ENCODE peak calls at places on chromosomes 5 and 9, in four cellular contexts. K, B, X and S are unnamed samples.

GRCh38 chr5:80711938-80712337 is 57.2 kb upstream of the DHFR start:
- DNase-seq in K (peak), B (no peak), X (no peak), S (peak)

GRCh38 chr9:71608825-71609452 is 159.4 kb downstream of the CEMIP2 start:
- DNase-seq in K (peak), B (no peak), X (no peak), S (peak)

GRCh38 chr5:9544502-9545300 is 1.2 kb downstream of the SEMA5A start:
- DNase-seq in K (peak), B (peak), X (no peak), S (peak)

GRCh38 chr5:98341038-98341710 is 432.3 kb upstream of the RGMB start:
- DNase-seq in K (peak), B (no peak), X (no peak), S (peak)

GRCh38 chr9:19619221-19619620 is 169.6 kb downstream of the SLC24A2 start:
- DNase-seq in K (no peak), B (no peak), X (no peak), S (no peak)

GRCh38 chr5:31982661-31983060 is 191.5 kb downstream of the GOLPH3 start:
- DNase-seq in K (no peak), B (no peak), X (no peak), S (no peak)

GRCh38 chr5:157956271-157956885 is 97.4 kb upstream of the CLINT1 start:
- DNase-seq in K (no peak), B (no peak), X (no peak), S (no peak)

GRCh38 chr9:19156805-19157204 is 29.5 kb upstream of the PLIN2 start:
- DNase-seq in K (peak), B (no peak), X (no peak), S (peak)

GRCh38 chr9:99977042-99977792 is 70.8 kb downstream of the STX17 start:
- DNase-seq in K (no peak), B (no peak), X (no peak), S (no peak)

GRCh38 chr5:40551706-40552557 is 127.8 kb upstream of the PTGER4 start:
- DNase-seq in K (peak), B (peak), X (no peak), S (peak)

GRCh38 chr9:112193562-112194288 is 18.6 kb upstream of the SUSD1 start:
- DNase-seq in K (no peak), B (no peak), X (no peak), S (no peak)

GRCh38 chr5:18270635-18271338 is 636.5 kb downstream of the TAF11L14 start:
- DNase-seq in K (no peak), B (no peak), X (no peak), S (no peak)

GRCh38 chr9:83433841-83434240 is 104.4 kb downstream of the FRMD3 start:
- DNase-seq in K (no peak), B (no peak), X (no peak), S (no peak)

GRCh38 chr9:133954862-133955529 is 37.1 kb downstream of the VAV2 start:
- DNase-seq in K (no peak), B (no peak), X (no peak), S (no peak)

GRCh38 chr9:16869140-16869903 is 1.1 kb downstream of the BNC2 start:
- DNase-seq in K (peak), B (no peak), X (no peak), S (peak)
- H3K4me3 ChIP-seq in K (peak), B (peak), X (peak), S (peak)

GRCh38 chr5:119357309-119357708 is 1.5 kb downstream of the TNFAIP8 start:
- DNase-seq in K (no peak), B (no peak), X (no peak), S (no peak)
- H3K4me3 ChIP-seq in K (peak), B (peak), X (peak), S (no peak)

DNA sequence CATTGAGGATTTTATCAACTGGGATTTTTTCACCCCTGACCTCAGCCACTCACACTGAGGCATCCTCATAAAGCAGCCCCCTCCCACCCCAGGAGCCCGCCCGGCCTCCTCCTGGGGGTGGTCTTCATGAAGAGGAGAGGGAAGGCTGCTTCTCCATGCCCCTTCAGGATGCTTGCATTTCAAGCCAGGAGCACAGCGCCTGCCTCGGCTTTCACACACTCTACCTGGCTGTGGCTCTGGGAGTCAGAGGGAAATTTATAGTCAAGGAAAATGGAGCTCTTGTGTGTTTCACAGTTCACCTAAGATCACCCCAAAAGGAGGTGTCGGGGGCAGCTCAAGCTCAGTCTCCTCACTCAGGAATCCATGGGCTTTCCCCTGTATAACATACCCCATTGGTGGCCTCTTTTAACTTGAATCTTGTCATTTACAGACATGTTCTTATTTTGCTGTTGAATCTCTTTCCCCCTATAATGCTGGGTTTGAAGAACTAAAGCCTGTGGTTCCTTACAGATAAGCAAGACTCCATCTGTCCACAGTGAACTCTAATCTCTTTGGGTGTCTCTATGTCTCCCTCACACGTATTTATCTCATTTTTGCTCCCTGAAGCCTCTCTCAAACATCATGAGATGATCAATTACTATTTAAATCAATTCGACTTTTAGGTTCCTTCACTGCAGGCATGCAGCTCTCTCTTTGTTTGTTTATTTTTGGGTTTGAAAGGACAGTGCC is 22.6 kb upstream of the IQGAP2 start:
- DNase-seq in K (no peak), B (no peak), X (no peak), S (no peak)
- H3K4me3 ChIP-seq in K (no peak), B (no peak), X (no peak), S (no peak)

DNA sequence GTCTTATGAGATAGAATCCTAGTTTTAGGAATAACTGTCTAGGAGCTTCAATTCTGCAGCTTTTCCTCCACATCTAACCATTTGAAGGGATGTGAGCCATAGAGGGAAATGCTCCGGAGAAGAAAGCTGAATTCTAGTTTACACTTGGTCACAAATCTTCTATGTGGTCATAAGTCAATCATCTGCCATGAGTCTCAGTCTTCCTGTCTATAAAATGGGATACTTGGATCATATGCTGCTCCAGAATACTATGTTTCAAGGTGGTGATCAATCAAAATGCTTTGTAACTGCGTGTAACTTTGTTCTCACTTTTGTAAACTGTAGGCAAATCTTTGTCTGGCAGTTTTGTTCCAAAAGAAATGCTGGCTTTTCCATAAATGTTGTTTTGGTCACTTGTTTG is 152.0 kb upstream of the SV2C start:
- DNase-seq in K (no peak), B (no peak), X (no peak), S (no peak)
- H3K4me3 ChIP-seq in K (no peak), B (no peak), X (no peak), S (no peak)

DNA sequence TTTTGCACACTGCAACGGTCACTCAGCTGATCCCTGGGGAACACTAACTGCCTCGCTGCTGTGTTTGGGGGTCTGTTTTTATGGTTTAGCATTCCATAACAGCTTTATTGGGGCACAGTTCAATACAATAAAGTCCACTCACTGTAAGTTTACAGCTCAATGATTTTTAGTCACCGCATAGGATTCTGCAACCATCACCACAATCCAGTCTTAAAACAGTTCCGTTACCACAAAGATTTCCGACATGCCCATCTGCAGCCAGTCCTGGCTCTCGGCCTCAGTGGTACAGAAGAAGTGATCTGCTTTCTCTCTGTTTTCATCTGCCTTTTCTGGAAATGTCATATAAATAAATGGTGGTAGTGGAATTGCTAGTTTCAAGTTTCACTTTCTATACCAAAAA is 23.6 kb downstream of the OR2V2 start:
- DNase-seq in K (no peak), B (no peak), X (no peak), S (no peak)
- H3K4me3 ChIP-seq in K (no peak), B (no peak), X (no peak), S (no peak)

GRCh38 chr9:77015291-77016048 is 4.0 kb upstream of the FOXB2 start:
- DNase-seq in K (no peak), B (no peak), X (no peak), S (no peak)
- H3K4me3 ChIP-seq in K (no peak), B (no peak), X (no peak), S (no peak)

GRCh38 chr9:89522979-89523305 is 25.0 kb upstream of the SEMA4D start:
- DNase-seq in K (no peak), B (no peak), X (no peak), S (no peak)

GRCh38 chr9:89524888-89525385 is 27.0 kb upstream of the SEMA4D start:
- DNase-seq in K (no peak), B (no peak), X (no peak), S (no peak)

GRCh38 chr9:89523948-89524347 is 26.0 kb upstream of the SEMA4D start:
- DNase-seq in K (no peak), B (no peak), X (no peak), S (no peak)

GRCh38 chr9:89519393-89519805 is 21.5 kb upstream of the SEMA4D start:
- DNase-seq in K (no peak), B (no peak), X (no peak), S (peak)

DNA sequence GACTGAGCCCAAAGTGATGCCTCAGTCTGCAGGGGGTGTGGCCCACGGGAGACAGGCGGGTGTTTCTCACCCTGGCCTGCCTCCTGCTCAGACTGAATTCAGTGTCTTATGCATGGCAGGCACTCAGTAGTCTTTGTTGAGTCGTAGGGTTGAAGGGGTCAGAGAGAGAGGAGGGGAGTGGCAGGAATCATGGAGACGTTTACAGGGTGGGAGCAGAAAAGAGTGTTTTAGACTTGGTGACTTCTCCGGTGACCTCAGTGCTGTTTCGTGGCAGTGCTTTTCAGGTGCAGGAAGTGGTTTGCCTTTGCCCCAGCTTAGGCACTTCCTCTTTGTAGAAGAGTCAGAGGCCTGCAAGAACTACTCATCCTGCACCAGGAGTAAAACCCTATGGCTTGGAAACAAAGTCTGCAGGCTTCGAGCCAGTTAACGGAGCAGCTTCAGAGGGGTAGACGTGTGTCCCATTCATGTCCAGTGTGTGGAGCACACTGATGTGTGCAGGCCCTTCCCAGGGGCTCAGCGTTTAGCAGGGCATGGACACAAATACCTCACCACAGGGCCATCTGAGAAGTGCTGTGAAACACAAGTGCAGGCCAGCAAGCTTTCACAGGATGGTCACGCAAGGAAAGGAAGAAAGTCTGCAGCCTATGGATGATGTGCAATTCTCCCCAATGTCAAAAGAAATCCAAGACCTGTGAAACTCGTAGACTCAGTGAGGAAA is 24.5 kb upstream of the SEMA4D start:
- DNase-seq in K (no peak), B (peak), X (no peak), S (no peak)
- H3K4me3 ChIP-seq in K (no peak), B (no peak), X (no peak), S (no peak)